ENCODE peak calls at places on chromosomes 16 and 17, in nine cellular contexts. One of them, this sample, is unnamed.

GRCh38 chr17:53499277-53499676 is 323.4 kb upstream of the KIF2B start:
- DNase-seq in brain microvascular endothelial cell: no peak
- DNase-seq in AG04450: no peak
- DNase-seq in thoracic aorta: no peak
- DNase-seq in left lung: no peak
- DNase-seq in CD4-positive, alpha-beta T cell: no peak
- DNase-seq in spleen: no peak
- DNase-seq in IMR-90: no peak
- DNase-seq in fibroblast of lung: no peak
- DNase-seq in this sample: no peak

GRCh38 chr16:1724491-1724890 is 18.5 kb downstream of the MAPK8IP3 start:
- DNase-seq in left lung: no peak
- DNase-seq in AG04450: no peak
- DNase-seq in spleen: no peak
- DNase-seq in CD4-positive, alpha-beta T cell: no peak
- DNase-seq in IMR-90: no peak
- DNase-seq in fibroblast of lung: no peak
- DNase-seq in thoracic aorta: no peak
- DNase-seq in brain microvascular endothelial cell: no peak
- DNase-seq in this sample: no peak

GRCh38 chr17:28365487-28365886 is 488 bp upstream of the SEBOX start:
- DNase-seq in IMR-90: no peak
- DNase-seq in left lung: no peak
- DNase-seq in fibroblast of lung: no peak
- DNase-seq in CD4-positive, alpha-beta T cell: no peak
- DNase-seq in thoracic aorta: no peak
- DNase-seq in brain microvascular endothelial cell: no peak
- DNase-seq in AG04450: no peak
- DNase-seq in spleen: no peak
- DNase-seq in this sample: no peak

GRCh38 chr17:49691086-49691676 is 13.3 kb upstream of the SPOP start:
- DNase-seq in spleen: no peak
- DNase-seq in fibroblast of lung: peak; percentile 88
- DNase-seq in CD4-positive, alpha-beta T cell: no peak
- DNase-seq in left lung: no peak
- DNase-seq in thoracic aorta: peak; percentile 63
- DNase-seq in brain microvascular endothelial cell: peak; percentile 75
- DNase-seq in AG04450: no peak
- DNase-seq in IMR-90: no peak
- DNase-seq in this sample: no peak

GRCh38 chr17:28433696-28434095 is 27.7 kb upstream of the SLC46A1 start:
- DNase-seq in brain microvascular endothelial cell: no peak
- DNase-seq in fibroblast of lung: no peak
- DNase-seq in spleen: no peak
- DNase-seq in AG04450: no peak
- DNase-seq in IMR-90: no peak
- DNase-seq in thoracic aorta: no peak
- DNase-seq in left lung: no peak
- DNase-seq in CD4-positive, alpha-beta T cell: no peak
- DNase-seq in this sample: no peak

GRCh38 chr17:35973333-35974260 is 7.7 kb downstream of the CCL16 start:
- DNase-seq in brain microvascular endothelial cell: peak; percentile 36
- DNase-seq in spleen: no peak
- DNase-seq in AG04450: no peak
- DNase-seq in IMR-90: peak; percentile 32
- DNase-seq in thoracic aorta: no peak
- DNase-seq in left lung: no peak
- DNase-seq in CD4-positive, alpha-beta T cell: no peak
- DNase-seq in fibroblast of lung: peak; percentile 21
- DNase-seq in this sample: no peak

GRCh38 chr16:10754941-10755340 is 11.3 kb downstream of the NUBP1 start:
- DNase-seq in thoracic aorta: no peak
- DNase-seq in brain microvascular endothelial cell: peak; percentile 29
- DNase-seq in spleen: no peak
- DNase-seq in left lung: no peak
- DNase-seq in AG04450: no peak
- DNase-seq in fibroblast of lung: peak; percentile 80
- DNase-seq in CD4-positive, alpha-beta T cell: no peak
- DNase-seq in IMR-90: peak; percentile 82
- DNase-seq in this sample: no peak

GRCh38 chr17:64596439-64596838 is 65.7 kb downstream of the SMURF2 start:
- DNase-seq in spleen: no peak
- DNase-seq in CD4-positive, alpha-beta T cell: no peak
- DNase-seq in thoracic aorta: no peak
- DNase-seq in AG04450: no peak
- DNase-seq in brain microvascular endothelial cell: no peak
- DNase-seq in fibroblast of lung: no peak
- DNase-seq in IMR-90: no peak
- DNase-seq in left lung: no peak
- DNase-seq in this sample: no peak

GRCh38 chr16:15446901-15447300 is 12.5 kb downstream of the BMERB1 start:
- DNase-seq in brain microvascular endothelial cell: no peak
- DNase-seq in AG04450: no peak
- DNase-seq in IMR-90: no peak
- DNase-seq in thoracic aorta: no peak
- DNase-seq in CD4-positive, alpha-beta T cell: no peak
- DNase-seq in left lung: no peak
- DNase-seq in fibroblast of lung: no peak
- DNase-seq in spleen: no peak
- DNase-seq in this sample: no peak

GRCh38 chr16:15445450-15445849 is 11.1 kb downstream of the BMERB1 start:
- DNase-seq in IMR-90: no peak
- DNase-seq in spleen: no peak
- DNase-seq in AG04450: no peak
- DNase-seq in CD4-positive, alpha-beta T cell: no peak
- DNase-seq in thoracic aorta: no peak
- DNase-seq in fibroblast of lung: no peak
- DNase-seq in left lung: no peak
- DNase-seq in brain microvascular endothelial cell: no peak
- DNase-seq in this sample: no peak

GRCh38 chr16:15450624-15451023 is 16.2 kb downstream of the BMERB1 start:
- DNase-seq in brain microvascular endothelial cell: no peak
- DNase-seq in left lung: no peak
- DNase-seq in fibroblast of lung: no peak
- DNase-seq in thoracic aorta: no peak
- DNase-seq in CD4-positive, alpha-beta T cell: no peak
- DNase-seq in spleen: no peak
- DNase-seq in IMR-90: no peak
- DNase-seq in AG04450: no peak
- DNase-seq in this sample: peak; percentile 17

GRCh38 chr16:15452456-15452855 is 18.1 kb downstream of the BMERB1 start:
- DNase-seq in IMR-90: no peak
- DNase-seq in thoracic aorta: no peak
- DNase-seq in spleen: no peak
- DNase-seq in brain microvascular endothelial cell: no peak
- DNase-seq in CD4-positive, alpha-beta T cell: no peak
- DNase-seq in AG04450: no peak
- DNase-seq in fibroblast of lung: no peak
- DNase-seq in left lung: no peak
- DNase-seq in this sample: no peak

DNA sequence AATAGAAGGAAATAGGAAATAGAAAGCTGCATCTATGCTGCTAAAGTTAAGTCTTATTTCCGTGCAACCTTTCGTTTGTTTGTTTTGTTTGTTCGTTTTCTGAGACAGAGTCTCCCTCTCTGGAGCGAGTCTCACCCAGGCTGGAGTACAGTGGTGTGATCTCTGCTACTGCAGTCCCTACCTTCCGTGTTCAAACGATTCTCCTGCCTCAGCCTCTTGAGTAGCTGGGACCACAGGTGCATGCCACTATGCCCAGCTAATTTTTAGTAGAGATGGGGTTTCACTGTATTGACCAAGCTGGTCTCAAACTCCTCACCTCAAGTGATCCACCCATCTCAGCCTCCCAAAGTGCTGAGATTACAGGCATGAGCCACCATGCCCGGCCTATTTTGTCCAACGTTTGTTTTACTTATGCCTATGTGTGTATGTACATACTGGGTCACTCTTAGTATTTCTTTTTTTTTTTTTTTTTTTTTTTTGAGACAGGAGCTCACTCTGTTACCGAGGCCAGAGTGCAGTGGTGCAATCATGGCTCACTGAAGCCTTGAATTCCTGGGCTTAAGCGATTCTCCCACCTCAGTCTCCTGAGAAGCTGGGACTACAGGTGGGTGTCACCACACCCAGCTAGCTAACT is 16.8 kb downstream of the BMERB1 start:
- DNase-seq in left lung: no peak
- DNase-seq in CD4-positive, alpha-beta T cell: no peak
- DNase-seq in fibroblast of lung: no peak
- DNase-seq in spleen: no peak
- DNase-seq in AG04450: no peak
- DNase-seq in IMR-90: no peak
- DNase-seq in brain microvascular endothelial cell: no peak
- DNase-seq in thoracic aorta: no peak
- DNase-seq in this sample: no peak
- H3K27ac ChIP-seq in left lung: no peak overlapping the region
- H3K27ac ChIP-seq in CD4-positive, alpha-beta T cell: no peak overlapping the region
- H3K27ac ChIP-seq in fibroblast of lung: no peak overlapping the region
- H3K27ac ChIP-seq in spleen: no peak overlapping the region
- H3K27ac ChIP-seq in AG04450: no peak overlapping the region
- H3K27ac ChIP-seq in IMR-90: no peak overlapping the region
- H3K27ac ChIP-seq in brain microvascular endothelial cell: no peak overlapping the region
- H3K27ac ChIP-seq in thoracic aorta: no peak overlapping the region
- H3K27ac ChIP-seq in this sample: no peak overlapping the region

GRCh38 chr16:48365030-48365600 is 20.1 kb downstream of the SIAH1 start:
- DNase-seq in AG04450: no peak
- DNase-seq in thoracic aorta: no peak
- DNase-seq in CD4-positive, alpha-beta T cell: no peak
- DNase-seq in spleen: no peak
- DNase-seq in left lung: no peak
- DNase-seq in brain microvascular endothelial cell: no peak
- DNase-seq in IMR-90: no peak
- DNase-seq in fibroblast of lung: no peak
- DNase-seq in this sample: no peak
- H3K27ac ChIP-seq in AG04450: peak overlapping the region; percentile 95
- H3K27ac ChIP-seq in thoracic aorta: peak overlapping the region; percentile 7
- H3K27ac ChIP-seq in CD4-positive, alpha-beta T cell: peak overlapping the region; percentile 81
- H3K27ac ChIP-seq in spleen: peak overlapping the region; percentile 89
- H3K27ac ChIP-seq in left lung: peak overlapping the region; percentile 91
- H3K27ac ChIP-seq in brain microvascular endothelial cell: peak overlapping the region; percentile 81
- H3K27ac ChIP-seq in IMR-90: peak overlapping the region; percentile 84
- H3K27ac ChIP-seq in fibroblast of lung: peak overlapping the region; percentile 89
- H3K27ac ChIP-seq in this sample: peak overlapping the region; percentile 92

DNA sequence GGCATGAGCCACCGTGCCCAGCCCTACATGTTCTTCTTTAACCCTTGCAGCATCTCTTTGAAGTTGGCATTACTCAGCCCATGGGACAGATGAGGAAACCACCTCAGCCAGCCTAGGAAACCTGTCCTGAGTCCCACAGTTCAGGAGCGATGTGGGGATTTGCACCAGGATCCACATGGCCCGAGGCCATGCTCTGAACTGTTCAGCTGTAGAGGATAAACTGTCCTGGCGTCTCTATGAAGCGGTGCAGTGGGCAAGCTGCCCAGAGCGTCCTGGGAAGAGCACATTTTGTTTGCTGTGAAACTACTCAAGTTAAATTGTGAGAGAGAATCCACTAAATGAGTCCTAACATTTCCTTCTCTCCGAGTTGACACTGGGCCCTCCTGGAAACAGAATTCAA is 276.7 kb upstream of the TNRC6C start:
- DNase-seq in AG04450: no peak
- DNase-seq in thoracic aorta: no peak
- DNase-seq in CD4-positive, alpha-beta T cell: no peak
- DNase-seq in IMR-90: peak; percentile 1
- DNase-seq in spleen: no peak
- DNase-seq in brain microvascular endothelial cell: no peak
- DNase-seq in left lung: no peak
- DNase-seq in fibroblast of lung: peak; percentile 4
- DNase-seq in this sample: peak; percentile 86
- H3K27ac ChIP-seq in AG04450: no peak overlapping the region
- H3K27ac ChIP-seq in thoracic aorta: no peak overlapping the region
- H3K27ac ChIP-seq in CD4-positive, alpha-beta T cell: no peak overlapping the region
- H3K27ac ChIP-seq in IMR-90: no peak overlapping the region
- H3K27ac ChIP-seq in spleen: no peak overlapping the region
- H3K27ac ChIP-seq in brain microvascular endothelial cell: no peak overlapping the region
- H3K27ac ChIP-seq in left lung: no peak overlapping the region
- H3K27ac ChIP-seq in fibroblast of lung: no peak overlapping the region
- H3K27ac ChIP-seq in this sample: peak overlapping the region; percentile 79

DNA sequence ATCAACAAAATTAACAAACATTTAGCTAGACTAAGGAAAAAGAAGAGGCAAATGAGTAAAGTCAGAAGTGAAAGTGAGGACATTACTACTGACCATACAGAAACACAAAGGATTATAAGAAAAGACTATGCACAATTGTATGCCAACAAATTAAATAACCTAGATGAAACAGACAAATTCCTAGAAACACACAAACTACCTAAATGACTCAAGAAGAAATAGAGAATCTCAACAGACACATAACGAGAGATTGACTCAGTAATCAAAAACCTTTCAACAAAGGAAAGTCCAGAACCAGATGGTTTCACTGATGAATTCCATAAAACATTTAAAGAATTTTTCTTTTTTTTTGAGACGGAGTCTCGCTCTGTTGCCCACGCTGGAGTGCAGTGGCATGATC is 35.7 kb upstream of the MYLK3 start:
- DNase-seq in fibroblast of lung: peak; percentile 12
- DNase-seq in thoracic aorta: no peak
- DNase-seq in left lung: no peak
- DNase-seq in AG04450: no peak
- DNase-seq in brain microvascular endothelial cell: no peak
- DNase-seq in CD4-positive, alpha-beta T cell: no peak
- DNase-seq in IMR-90: no peak
- DNase-seq in spleen: no peak
- DNase-seq in this sample: no peak
- H3K27ac ChIP-seq in fibroblast of lung: no peak overlapping the region
- H3K27ac ChIP-seq in thoracic aorta: no peak overlapping the region
- H3K27ac ChIP-seq in left lung: no peak overlapping the region
- H3K27ac ChIP-seq in AG04450: no peak overlapping the region
- H3K27ac ChIP-seq in brain microvascular endothelial cell: no peak overlapping the region
- H3K27ac ChIP-seq in CD4-positive, alpha-beta T cell: no peak overlapping the region
- H3K27ac ChIP-seq in IMR-90: no peak overlapping the region
- H3K27ac ChIP-seq in spleen: no peak overlapping the region
- H3K27ac ChIP-seq in this sample: no peak overlapping the region